ENCODE peak calls at places on chromosomes 4 and X, in five cellular contexts. One of them, this sample, is unnamed.

GRCh38 chr4:114905017-114905416 is 208.4 kb downstream of the NDST4 start:
- DNase-seq in BE2C: no peak
- DNase-seq in immature natural killer cell: no peak
- DNase-seq in occipital lobe: no peak
- DNase-seq in germinal center: no peak
- DNase-seq in this sample: no peak

GRCh38 chr4:145527773-145528172 is 46.1 kb downstream of the SMAD1 start:
- DNase-seq in BE2C: no peak
- DNase-seq in immature natural killer cell: no peak
- DNase-seq in occipital lobe: no peak
- DNase-seq in germinal center: no peak
- DNase-seq in this sample: no peak

GRCh38 chr4:119049342-119049741 is 86.3 kb upstream of the MYOZ2 start:
- DNase-seq in BE2C: no peak
- DNase-seq in immature natural killer cell: no peak
- DNase-seq in occipital lobe: no peak
- DNase-seq in germinal center: no peak
- DNase-seq in this sample: no peak

GRCh38 chr4:136935305-136935704 is 597.0 kb downstream of the PCDH18 start:
- DNase-seq in BE2C: no peak
- DNase-seq in immature natural killer cell: no peak
- DNase-seq in occipital lobe: no peak
- DNase-seq in germinal center: no peak
- DNase-seq in this sample: no peak

GRCh38 chr4:81606796-81607550 is 135.3 kb upstream of the RASGEF1B start:
- DNase-seq in BE2C: no peak
- DNase-seq in immature natural killer cell: no peak
- DNase-seq in occipital lobe: no peak
- DNase-seq in germinal center: peak
- DNase-seq in this sample: no peak

GRCh38 chrX:68999351-68999750 is 165.9 kb downstream of the PJA1 start:
- DNase-seq in BE2C: no peak
- DNase-seq in immature natural killer cell: no peak
- DNase-seq in occipital lobe: no peak
- DNase-seq in germinal center: no peak
- DNase-seq in this sample: no peak

GRCh38 chrX:104618106-104618895 is 52.3 kb downstream of the IL1RAPL2 start:
- DNase-seq in BE2C: no peak
- DNase-seq in immature natural killer cell: no peak
- DNase-seq in occipital lobe: no peak
- DNase-seq in germinal center: no peak
- DNase-seq in this sample: no peak

GRCh38 chr4:4719446-4719845 is 140.0 kb upstream of the MSX1 start:
- DNase-seq in BE2C: no peak
- DNase-seq in immature natural killer cell: no peak
- DNase-seq in occipital lobe: no peak
- DNase-seq in germinal center: no peak
- DNase-seq in this sample: no peak

GRCh38 chrX:20066968-20067708 is 49.6 kb downstream of the MAP7D2 start:
- DNase-seq in BE2C: peak
- DNase-seq in immature natural killer cell: peak
- DNase-seq in occipital lobe: no peak
- DNase-seq in germinal center: peak
- DNase-seq in this sample: peak

GRCh38 chrX:131068945-131069719 is 11.0 kb downstream of the ARHGAP36 start:
- DNase-seq in BE2C: peak
- DNase-seq in immature natural killer cell: no peak
- DNase-seq in occipital lobe: no peak
- DNase-seq in germinal center: peak
- DNase-seq in this sample: no peak

GRCh38 chr4:2671267-2671895 is 84.8 kb downstream of the TNIP2 start:
- DNase-seq in BE2C: no peak
- DNase-seq in immature natural killer cell: no peak
- DNase-seq in occipital lobe: no peak
- DNase-seq in germinal center: no peak
- DNase-seq in this sample: no peak

GRCh38 chrX:43580621-43581020 is 75.5 kb upstream of the MAOA start:
- DNase-seq in BE2C: no peak
- DNase-seq in immature natural killer cell: no peak
- DNase-seq in occipital lobe: no peak
- DNase-seq in germinal center: no peak
- DNase-seq in this sample: no peak

GRCh38 chrX:3295731-3296130 is 50.7 kb downstream of the MXRA5 start:
- DNase-seq in BE2C: peak
- DNase-seq in immature natural killer cell: no peak
- DNase-seq in occipital lobe: no peak
- DNase-seq in germinal center: no peak
- DNase-seq in this sample: no peak

GRCh38 chrX:139360356-139360755 is 170.2 kb upstream of the F9 start:
- DNase-seq in BE2C: no peak
- DNase-seq in immature natural killer cell: no peak
- DNase-seq in occipital lobe: no peak
- DNase-seq in germinal center: no peak
- DNase-seq in this sample: no peak

GRCh38 chr4:41185614-41186609 is 28.4 kb downstream of the APBB2 start:
- DNase-seq in BE2C: no peak
- DNase-seq in immature natural killer cell: no peak
- DNase-seq in occipital lobe: no peak
- DNase-seq in germinal center: no peak
- DNase-seq in this sample: no peak

GRCh38 chr4:53908661-53909078 is 155.7 kb downstream of the CHIC2 start:
- DNase-seq in BE2C: peak
- DNase-seq in immature natural killer cell: peak
- DNase-seq in occipital lobe: peak
- DNase-seq in germinal center: peak
- DNase-seq in this sample: no peak

GRCh38 chr4:55553442-55553841 is 6.7 kb upstream of the CLOCK start:
- DNase-seq in BE2C: no peak
- DNase-seq in immature natural killer cell: no peak
- DNase-seq in occipital lobe: no peak
- DNase-seq in germinal center: no peak
- DNase-seq in this sample: peak

GRCh38 chr4:156347412-156348075 is 393.9 kb upstream of the CTSO start:
- DNase-seq in BE2C: no peak
- DNase-seq in immature natural killer cell: no peak
- DNase-seq in occipital lobe: no peak
- DNase-seq in germinal center: no peak
- DNase-seq in this sample: no peak

GRCh38 chrX:99795495-99795894 is 614.6 kb downstream of the PCDH19 start:
- DNase-seq in BE2C: no peak
- DNase-seq in immature natural killer cell: no peak
- DNase-seq in occipital lobe: no peak
- DNase-seq in germinal center: no peak
- DNase-seq in this sample: no peak

GRCh38 chr4:77047037-77047436 is 28.8 kb downstream of the CCNI start:
- DNase-seq in BE2C: no peak
- DNase-seq in immature natural killer cell: no peak
- DNase-seq in occipital lobe: no peak
- DNase-seq in germinal center: no peak
- DNase-seq in this sample: no peak

GRCh38 chr4:8351931-8352367 is 82.4 kb downstream of the HTRA3 start:
- DNase-seq in BE2C: no peak
- DNase-seq in immature natural killer cell: no peak
- DNase-seq in occipital lobe: no peak
- DNase-seq in germinal center: no peak
- DNase-seq in this sample: no peak

This sample was measured in central memory CD4-positive, alpha-beta T cell.